ENCODE peak calls at places on chromosomes 5 and 9, in seven cellular contexts. Y is mucosa of descending colon, U is putamen, X is left lung, Q is fibroblast of the conjunctiva, L is iPS DF 19.7, S is EL. E is an unnamed sample.

GRCh38 chr5:14143843-14144585 is 872 bp downstream of the TRIO start:
- DNase-seq in Q (no peak), U (peak), L (no peak), Y (peak), X (peak), S (no peak), E (no peak)

GRCh38 chr5:30050056-30050815 is 1143.2 kb upstream of the CDH6 start:
- DNase-seq in Q (no peak), S (no peak), X (no peak), U (no peak), Y (no peak), L (no peak), E (no peak)

GRCh38 chr5:448766-449090 is 5.8 kb downstream of the EXOC3 start:
- DNase-seq in Q (no peak), S (no peak), U (peak), X (no peak), Y (no peak), L (no peak), E (no peak)

GRCh38 chr5:91794856-91795548 is 411.9 kb upstream of the ARRDC3 start:
- DNase-seq in L (no peak), U (no peak), Q (no peak), S (no peak), X (no peak), Y (no peak), E (no peak)

GRCh38 chr5:53560506-53561191 is at the start of gene NDUFS4:
- DNase-seq in Y (peak), X (peak), U (peak), L (peak), Q (peak), S (peak), E (peak)

GRCh38 chr5:135246923-135247795 is 151.9 kb downstream of the MACROH2A1 start:
- DNase-seq in U (peak), Y (no peak), L (no peak), S (peak), Q (peak), X (no peak), E (peak)

GRCh38 chr5:179264641-179265528 is 80.4 kb downstream of the ADAMTS2 start:
- DNase-seq in Q (no peak), L (no peak), S (no peak), U (no peak), Y (no peak), X (peak), E (no peak)

GRCh38 chr9:4298255-4299005 is 1.4 kb downstream of the GLIS3 start:
- DNase-seq in Q (no peak), Y (peak), L (no peak), X (peak), U (no peak), S (no peak), E (no peak)

GRCh38 chr5:179621551-179621971 is 1.9 kb downstream of the HNRNPH1 start:
- DNase-seq in Y (no peak), X (no peak), S (no peak), Q (no peak), L (no peak), U (no peak), E (no peak)

GRCh38 chr5:34758514-34758913 is 80.5 kb upstream of the TTC23L start:
- DNase-seq in L (no peak), Q (no peak), X (no peak), U (no peak), S (no peak), Y (no peak), E (no peak)

GRCh38 chr5:168328804-168329203 is 37.4 kb downstream of the WWC1 start:
- DNase-seq in X (no peak), S (no peak), U (no peak), Y (peak), Q (no peak), L (peak), E (no peak)

GRCh38 chr9:114250235-114250568 is 72.7 kb upstream of the ORM1 start:
- DNase-seq in S (peak), U (peak), Q (peak), X (peak), Y (peak), L (no peak), E (peak)

GRCh38 chr9:92029553-92029952 is 79.5 kb upstream of the ROR2 start:
- DNase-seq in L (no peak), U (no peak), S (no peak), Q (no peak), Y (no peak), X (no peak), E (no peak)

GRCh38 chr5:142699105-142699720 is 13.3 kb upstream of the FGF1 start:
- DNase-seq in X (peak), Y (peak), L (no peak), U (peak), Q (peak), S (peak), E (no peak)

GRCh38 chr5:5886353-5886752 is 463.9 kb downstream of the ICE1 start:
- DNase-seq in X (no peak), Q (no peak), Y (no peak), S (no peak), U (no peak), L (no peak), E (no peak)

GRCh38 chr5:177600458-177601018 is 606 bp downstream of the B4GALT7 start:
- DNase-seq in Y (no peak), X (no peak), S (peak), L (no peak), Q (no peak), U (no peak), E (no peak)

GRCh38 chr9:34546834-34547827 is 24.3 kb upstream of the ENHO start:
- DNase-seq in X (no peak), Y (peak), S (peak), Q (peak), L (peak), U (peak), E (peak)

GRCh38 chr9:77864096-77864889 is 167.3 kb downstream of the GNAQ start:
- DNase-seq in L (no peak), Y (no peak), X (no peak), U (no peak), S (no peak), Q (peak), E (no peak)

GRCh38 chr5:53249529-53249928 is 140.0 kb upstream of the MOCS2 start:
- DNase-seq in U (no peak), S (peak), Y (peak), X (no peak), L (no peak), Q (peak), E (peak)

GRCh38 chr9:131302244-131303075 is 12.9 kb downstream of the PLPP7 start:
- DNase-seq in Q (no peak), L (no peak), X (no peak), S (no peak), U (no peak), Y (no peak), E (no peak)

GRCh38 chr5:35205186-35205585 is 25.1 kb downstream of the PRLR start:
- DNase-seq in Y (no peak), U (no peak), X (no peak), S (peak), Q (no peak), L (no peak), E (no peak)

GRCh38 chr5:139371482-139372435 is 11.3 kb downstream of the SLC23A1 start:
- DNase-seq in Y (no peak), X (no peak), U (no peak), S (no peak), Q (no peak), L (no peak), E (no peak)

GRCh38 chr5:22965960-22966359 is 112.8 kb upstream of the CDH12 start:
- DNase-seq in L (no peak), S (no peak), U (no peak), Q (no peak), Y (no peak), X (no peak), E (no peak)

GRCh38 chr9:128394404-128395168 is 23.4 kb downstream of the URM1 start:
- DNase-seq in U (peak), L (no peak), S (peak), Q (no peak), Y (no peak), X (no peak), E (no peak)

GRCh38 chr9:135992486-135993408 is 31.6 kb upstream of the UBAC1 start:
- DNase-seq in Q (peak), Y (peak), U (no peak), S (peak), L (no peak), X (peak), E (peak)